ENCODE peak calls at places on chromosomes 1 and 21, in four cellular contexts. One of them, this sample, is unnamed.

GRCh38 chr1:229355661-229356060 is 12.8 kb upstream of the CCSAP start:
- DNase-seq in H1: no peak
- DNase-seq in SK-N-SH: no peak
- DNase-seq in K562: no peak
- DNase-seq in this sample: no peak

GRCh38 chr1:65431111-65431705 is 10.7 kb downstream of the LEPR start:
- DNase-seq in H1: no peak
- DNase-seq in SK-N-SH: peak
- DNase-seq in K562: peak
- DNase-seq in this sample: no peak

GRCh38 chr1:58143972-58144752 is 402.4 kb downstream of the OMA1 start:
- DNase-seq in K562: no peak
- DNase-seq in H1: no peak
- DNase-seq in SK-N-SH: peak
- DNase-seq in this sample: no peak

GRCh38 chr1:242004751-242005495 is 6.0 kb upstream of the MAP1LC3C start:
- DNase-seq in SK-N-SH: no peak
- DNase-seq in H1: no peak
- DNase-seq in K562: no peak
- DNase-seq in this sample: no peak

GRCh38 chr1:54325705-54326461 is 80.3 kb downstream of the SSBP3 start:
- DNase-seq in K562: no peak
- DNase-seq in H1: no peak
- DNase-seq in SK-N-SH: peak
- DNase-seq in this sample: no peak

GRCh38 chr1:43934279-43934985 is 831 bp downstream of the ARTN start:
- DNase-seq in H1: peak
- DNase-seq in SK-N-SH: peak
- DNase-seq in K562: peak
- DNase-seq in this sample: peak

GRCh38 chr1:223095870-223096269 is 47.2 kb downstream of the TLR5 start:
- DNase-seq in H1: no peak
- DNase-seq in K562: no peak
- DNase-seq in SK-N-SH: no peak
- DNase-seq in this sample: no peak

GRCh38 chr1:115098979-115099692 is 9.8 kb upstream of the TSPAN2 start:
- DNase-seq in H1: no peak
- DNase-seq in K562: no peak
- DNase-seq in SK-N-SH: no peak
- DNase-seq in this sample: no peak

GRCh38 chr1:33512612-33513011 is 40.2 kb downstream of the ZSCAN20 start:
- DNase-seq in SK-N-SH: no peak
- DNase-seq in H1: no peak
- DNase-seq in K562: no peak
- DNase-seq in this sample: no peak

GRCh38 chr1:116152950-116153691 is 41.9 kb downstream of the MAB21L3 start:
- DNase-seq in K562: no peak
- DNase-seq in H1: no peak
- DNase-seq in SK-N-SH: no peak
- DNase-seq in this sample: no peak

GRCh38 chr1:45155423-45155822 is 51.0 kb downstream of the ZSWIM5 start:
- DNase-seq in SK-N-SH: no peak
- DNase-seq in K562: no peak
- DNase-seq in H1: no peak
- DNase-seq in this sample: no peak

GRCh38 chr1:93194231-93194630 is 13.7 kb downstream of the CCDC18 start:
- DNase-seq in K562: no peak
- DNase-seq in H1: no peak
- DNase-seq in SK-N-SH: no peak
- DNase-seq in this sample: no peak

GRCh38 chr1:42765832-42766722 is 751 bp downstream of the P3H1 start:
- DNase-seq in K562: peak
- DNase-seq in H1: no peak
- DNase-seq in SK-N-SH: peak
- DNase-seq in this sample: peak

GRCh38 chr1:77899647-77900320 is 11.4 kb downstream of the NEXN start:
- DNase-seq in K562: no peak
- DNase-seq in SK-N-SH: no peak
- DNase-seq in H1: no peak
- DNase-seq in this sample: no peak

GRCh38 chr1:77905603-77906002 is 17.2 kb downstream of the NEXN start:
- DNase-seq in SK-N-SH: no peak
- DNase-seq in H1: no peak
- DNase-seq in K562: no peak
- DNase-seq in this sample: no peak

GRCh38 chr1:77906146-77906545 is 17.7 kb downstream of the NEXN start:
- DNase-seq in SK-N-SH: no peak
- DNase-seq in K562: no peak
- DNase-seq in H1: no peak
- DNase-seq in this sample: no peak

GRCh38 chr1:77906624-77907023 is 18.2 kb downstream of the NEXN start:
- DNase-seq in K562: no peak
- DNase-seq in SK-N-SH: no peak
- DNase-seq in H1: no peak
- DNase-seq in this sample: no peak

DNA sequence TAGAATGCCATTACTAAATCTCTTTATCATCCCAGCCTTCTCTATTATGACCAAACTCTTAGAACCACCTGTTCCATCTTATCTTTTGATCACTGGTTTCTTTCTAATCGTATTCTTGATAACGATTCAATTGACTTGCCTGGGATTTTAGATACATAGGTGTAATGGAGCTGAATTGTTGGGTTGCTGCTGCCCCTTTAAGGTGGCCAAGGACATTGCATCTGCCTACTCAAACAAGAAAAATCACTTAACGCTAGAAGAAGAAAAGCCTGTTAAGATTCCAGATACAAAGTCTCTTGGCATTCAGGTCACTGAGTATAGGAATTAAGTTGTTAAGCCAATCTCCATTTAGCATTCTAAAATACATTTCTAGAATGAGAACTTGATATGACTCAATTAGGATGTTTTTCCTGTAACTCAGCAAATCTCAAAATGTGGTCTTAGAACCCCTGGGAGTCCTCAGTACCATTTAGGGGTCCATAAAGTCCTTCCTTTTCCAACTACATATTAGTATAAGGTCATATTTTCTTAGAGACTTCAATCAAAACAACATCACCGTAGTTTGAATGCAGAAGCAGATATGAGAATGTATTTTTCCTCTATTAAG is 12.4 kb downstream of the NEXN start:
- DNase-seq in K562: peak
- DNase-seq in SK-N-SH: peak
- DNase-seq in H1: peak
- DNase-seq in this sample: peak
- TF ChIP-seq TEAD4 in K562: no peak
- TF ChIP-seq TEAD4 in SK-N-SH: no peak
- TF ChIP-seq TEAD4 in H1: no peak
- TF ChIP-seq TEAD4 in this sample: no peak

GRCh38 chr1:6691507-6691906 is 10.1 kb downstream of the DNAJC11 start:
- DNase-seq in H1: no peak
- DNase-seq in K562: no peak
- DNase-seq in SK-N-SH: no peak
- DNase-seq in this sample: no peak
- TF ChIP-seq TEAD4 in H1: no peak
- TF ChIP-seq TEAD4 in K562: no peak
- TF ChIP-seq TEAD4 in SK-N-SH: no peak
- TF ChIP-seq TEAD4 in this sample: no peak

DNA sequence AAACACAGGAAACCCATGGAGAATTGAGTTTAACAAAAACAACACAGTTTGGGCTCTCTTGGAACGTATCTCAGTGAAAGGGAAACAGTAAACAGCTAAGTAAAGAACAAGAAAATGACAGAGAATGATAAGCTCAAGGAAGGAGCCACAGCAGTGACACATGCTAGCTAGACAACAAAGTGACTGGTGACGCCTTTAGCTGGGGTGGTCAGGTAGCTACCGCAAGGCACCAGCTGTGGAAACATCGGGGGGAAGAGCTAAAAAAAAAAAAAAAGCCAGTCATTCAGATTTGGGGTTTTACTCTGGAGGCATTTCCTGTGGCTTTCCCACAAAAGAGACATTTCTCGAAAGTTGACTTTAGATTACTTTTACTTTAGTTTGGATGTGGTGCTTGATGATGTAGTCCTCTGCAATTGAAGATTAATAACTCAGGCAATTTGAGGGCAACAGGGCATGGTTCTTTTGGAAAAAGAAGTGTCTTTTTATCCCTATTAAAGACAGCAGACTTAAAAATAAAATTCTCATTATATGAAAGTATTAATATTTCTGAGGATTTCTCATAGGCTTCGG is 2.1 kb downstream of the FHAD1 start:
- DNase-seq in SK-N-SH: no peak
- DNase-seq in H1: no peak
- DNase-seq in K562: no peak
- DNase-seq in this sample: no peak
- TF ChIP-seq TEAD4 in SK-N-SH: no peak
- TF ChIP-seq TEAD4 in H1: no peak
- TF ChIP-seq TEAD4 in K562: no peak
- TF ChIP-seq TEAD4 in this sample: no peak

DNA sequence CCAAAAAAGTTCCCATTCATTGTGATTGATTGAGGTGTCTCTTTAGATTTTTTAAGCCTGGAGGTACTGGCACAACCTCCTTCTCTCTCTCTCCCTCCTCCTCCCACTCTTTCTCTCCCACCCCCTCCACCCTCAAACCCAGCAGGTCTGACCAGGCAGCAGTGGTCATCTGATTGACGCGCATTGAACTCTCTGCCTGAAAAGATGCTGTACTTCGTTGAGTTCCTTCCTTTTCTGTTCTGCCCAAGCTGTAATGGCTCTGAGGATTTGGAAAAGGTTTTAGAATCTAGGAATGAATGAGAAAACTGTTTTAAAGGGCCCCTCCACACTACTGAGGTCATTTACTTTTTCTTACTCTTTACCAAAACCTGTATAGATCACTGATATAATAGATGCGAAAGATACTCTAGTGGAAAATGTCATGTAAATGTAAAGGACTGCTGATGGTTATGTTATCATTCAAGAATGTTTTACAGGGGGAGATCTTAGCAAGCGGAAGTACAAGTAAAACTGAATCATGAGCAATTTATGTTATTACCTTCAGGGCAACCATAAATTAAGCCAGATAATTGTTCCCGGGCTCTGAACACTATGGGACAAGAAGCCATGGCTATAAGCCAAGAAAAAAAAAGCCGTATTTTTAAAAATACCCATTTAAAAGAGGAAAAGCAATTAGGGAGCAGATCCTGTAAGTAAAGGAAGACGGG is 25.2 kb upstream of the DYRK1A start:
- DNase-seq in K562: no peak
- DNase-seq in H1: no peak
- DNase-seq in SK-N-SH: peak
- DNase-seq in this sample: no peak
- TF ChIP-seq TEAD4 in K562: no peak
- TF ChIP-seq TEAD4 in H1: no peak
- TF ChIP-seq TEAD4 in SK-N-SH: peak
- TF ChIP-seq TEAD4 in this sample: no peak

GRCh38 chr1:159951016-159951415 is 3.0 kb downstream of the SLAMF9 start:
- DNase-seq in H1: no peak
- DNase-seq in K562: no peak
- DNase-seq in SK-N-SH: no peak
- DNase-seq in this sample: no peak

GRCh38 chr1:159947942-159948341 is 2.5 kb upstream of the IGSF9 start:
- DNase-seq in SK-N-SH: no peak
- DNase-seq in H1: no peak
- DNase-seq in K562: no peak
- DNase-seq in this sample: no peak

GRCh38 chr1:159951551-159951950 is 2.5 kb downstream of the SLAMF9 start:
- DNase-seq in SK-N-SH: no peak
- DNase-seq in H1: no peak
- DNase-seq in K562: no peak
- DNase-seq in this sample: no peak

GRCh38 chr1:159949891-159950480 is 4.1 kb downstream of the SLAMF9 start:
- DNase-seq in SK-N-SH: no peak
- DNase-seq in K562: no peak
- DNase-seq in H1: no peak
- DNase-seq in this sample: no peak

DNA sequence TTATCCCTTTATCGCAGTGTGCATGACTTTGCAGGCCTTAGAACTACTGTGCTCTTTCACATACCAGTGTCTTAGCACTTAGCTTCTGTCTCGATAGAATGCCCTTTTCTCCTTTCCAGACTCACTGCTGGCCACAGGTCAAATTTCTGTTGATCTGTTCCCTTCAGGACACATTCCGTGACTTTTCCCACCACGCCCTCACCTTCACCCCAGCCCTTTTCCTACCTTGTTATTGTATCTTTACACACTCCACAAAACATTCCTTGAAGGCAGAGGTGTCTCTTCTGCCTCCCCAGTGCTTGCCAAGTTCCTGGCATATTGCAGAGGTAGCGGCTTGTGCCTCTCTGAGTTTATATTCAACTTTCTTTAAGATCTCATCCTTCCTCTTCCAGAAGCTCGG is 3.7 kb upstream of the IGSF9 start:
- DNase-seq in SK-N-SH: no peak
- DNase-seq in H1: no peak
- DNase-seq in K562: no peak
- DNase-seq in this sample: no peak
- TF ChIP-seq TEAD4 in SK-N-SH: no peak
- TF ChIP-seq TEAD4 in H1: no peak
- TF ChIP-seq TEAD4 in K562: no peak
- TF ChIP-seq TEAD4 in this sample: no peak

GRCh38 chr1:3676581-3677410 is 24.5 kb downstream of the TP73 start:
- DNase-seq in H1: no peak
- DNase-seq in K562: no peak
- DNase-seq in SK-N-SH: no peak
- DNase-seq in this sample: no peak
- TF ChIP-seq TEAD4 in H1: no peak
- TF ChIP-seq TEAD4 in K562: no peak
- TF ChIP-seq TEAD4 in SK-N-SH: no peak
- TF ChIP-seq TEAD4 in this sample: no peak

GRCh38 chr1:185108324-185108723 is 48.4 kb downstream of the TRMT1L start:
- DNase-seq in SK-N-SH: no peak
- DNase-seq in K562: no peak
- DNase-seq in H1: no peak
- DNase-seq in this sample: no peak
- TF ChIP-seq TEAD4 in SK-N-SH: no peak
- TF ChIP-seq TEAD4 in K562: no peak
- TF ChIP-seq TEAD4 in H1: no peak
- TF ChIP-seq TEAD4 in this sample: no peak

DNA sequence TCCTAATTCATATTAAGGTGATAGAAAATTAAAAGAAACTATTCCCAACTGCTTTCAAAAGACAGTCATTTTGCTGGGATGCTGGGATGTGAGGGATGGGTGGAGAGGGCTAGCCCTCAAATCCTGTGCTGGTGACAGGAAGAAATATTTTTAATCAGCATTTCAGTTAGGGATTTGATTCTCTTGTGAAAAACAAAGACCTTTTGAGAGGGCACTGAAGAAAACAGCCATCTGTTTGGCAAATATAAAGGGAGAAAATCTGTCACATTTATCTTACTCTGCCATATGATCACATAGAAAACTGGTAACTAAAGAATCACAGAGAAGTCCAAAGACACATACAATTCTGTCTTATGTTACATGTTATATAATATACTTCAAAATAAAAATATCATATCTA is 12.3 kb downstream of the STXBP3 start:
- DNase-seq in SK-N-SH: no peak
- DNase-seq in K562: no peak
- DNase-seq in H1: no peak
- DNase-seq in this sample: no peak
- TF ChIP-seq TEAD4 in SK-N-SH: no peak
- TF ChIP-seq TEAD4 in K562: no peak
- TF ChIP-seq TEAD4 in H1: no peak
- TF ChIP-seq TEAD4 in this sample: no peak